ENCODE peak calls at places on chromosomes 11 and 22, in ten cellular contexts. E, A, S, H, I, L, M, C, R and N are unnamed samples.

GRCh38 chr11:67376873-67377808 is 3.7 kb upstream of the CLCF1 start:
- DNase-seq in E (no peak), A (peak; percentile 84), S (no peak), H (no peak), I (no peak), L (no peak), M (no peak), C (peak; percentile 32), R (no peak), N (no peak)

GRCh38 chr11:36095716-36096115 is 151.9 kb downstream of the LDLRAD3 start:
- DNase-seq in E (no peak), A (no peak), S (no peak), H (peak; percentile 39), I (no peak), L (no peak), M (no peak), C (no peak), R (no peak), N (no peak)

GRCh38 chr22:21650823-21651520 is 8.9 kb downstream of the SDF2L1 start:
- DNase-seq in E (no peak), A (no peak), S (peak; percentile 48), H (no peak), I (no peak), L (no peak), M (no peak), C (no peak), R (no peak), N (no peak)

GRCh38 chr11:70577948-70578347 is 179.6 kb downstream of the CTTN start:
- DNase-seq in E (no peak), A (no peak), S (no peak), H (no peak), I (no peak), L (no peak), M (peak; percentile 28), C (no peak), R (peak; percentile 5), N (no peak)

GRCh38 chr11:35235944-35236666 is 97.1 kb downstream of the CD44 start:
- DNase-seq in E (no peak), A (no peak), S (no peak), H (peak; percentile 25), I (no peak), L (no peak), M (peak; percentile 87), C (no peak), R (no peak), N (no peak)

GRCh38 chr11:64453466-64453865 is 94.5 kb downstream of the RPS6KA4 start:
- DNase-seq in E (no peak), A (peak; percentile 41), S (no peak), H (no peak), I (no peak), L (no peak), M (no peak), C (no peak), R (no peak), N (no peak)

GRCh38 chr22:22938672-22939536 is 51.3 kb downstream of the IGLL5 start:
- DNase-seq in E (no peak), A (peak; percentile 11), S (no peak), H (no peak), I (no peak), L (no peak), M (peak; percentile 27), C (no peak), R (no peak), N (no peak)

GRCh38 chr11:40230821-40231220 is 1228.6 kb downstream of the LRRC4C start:
- DNase-seq in E (no peak), A (no peak), S (no peak), H (no peak), I (no peak), L (no peak), M (no peak), C (no peak), R (no peak), N (no peak)

GRCh38 chr11:2427721-2428321 is 16.5 kb downstream of the TRPM5 start:
- DNase-seq in E (no peak), A (peak; percentile 60), S (no peak), H (no peak), I (no peak), L (no peak), M (no peak), C (no peak), R (no peak), N (no peak)

GRCh38 chr11:47248664-47249377 is at the start of gene ACP2:
- DNase-seq in E (peak; percentile 72), A (peak; percentile 95), S (peak; percentile 90), H (peak; percentile 89), I (peak; percentile 91), L (peak; percentile 96), M (peak; percentile 90), C (peak; percentile 84), R (peak; percentile 96), N (peak; percentile 94)

GRCh38 chr11:95503047-95503446 is 272.0 kb upstream of the SESN3 start:
- DNase-seq in E (no peak), A (no peak), S (no peak), H (peak; percentile 80), I (peak; percentile 40), L (no peak), M (no peak), C (no peak), R (no peak), N (no peak)

GRCh38 chr22:24402460-24403192 is 24.8 kb upstream of the ADORA2A start:
- DNase-seq in E (peak; percentile 60), A (peak; percentile 90), S (no peak), H (peak; percentile 93), I (peak; percentile 91), L (no peak), M (no peak), C (peak; percentile 88), R (peak; percentile 93), N (peak; percentile 60)
- H3K4me3 ChIP-seq in E (no peak overlapping the region), A (no peak overlapping the region), S (no peak overlapping the region), H (no peak overlapping the region), I (no peak overlapping the region), L (no peak overlapping the region), M (no peak overlapping the region), C (no peak overlapping the region), R (peak overlapping the region; percentile 59), N (no peak overlapping the region)

DNA sequence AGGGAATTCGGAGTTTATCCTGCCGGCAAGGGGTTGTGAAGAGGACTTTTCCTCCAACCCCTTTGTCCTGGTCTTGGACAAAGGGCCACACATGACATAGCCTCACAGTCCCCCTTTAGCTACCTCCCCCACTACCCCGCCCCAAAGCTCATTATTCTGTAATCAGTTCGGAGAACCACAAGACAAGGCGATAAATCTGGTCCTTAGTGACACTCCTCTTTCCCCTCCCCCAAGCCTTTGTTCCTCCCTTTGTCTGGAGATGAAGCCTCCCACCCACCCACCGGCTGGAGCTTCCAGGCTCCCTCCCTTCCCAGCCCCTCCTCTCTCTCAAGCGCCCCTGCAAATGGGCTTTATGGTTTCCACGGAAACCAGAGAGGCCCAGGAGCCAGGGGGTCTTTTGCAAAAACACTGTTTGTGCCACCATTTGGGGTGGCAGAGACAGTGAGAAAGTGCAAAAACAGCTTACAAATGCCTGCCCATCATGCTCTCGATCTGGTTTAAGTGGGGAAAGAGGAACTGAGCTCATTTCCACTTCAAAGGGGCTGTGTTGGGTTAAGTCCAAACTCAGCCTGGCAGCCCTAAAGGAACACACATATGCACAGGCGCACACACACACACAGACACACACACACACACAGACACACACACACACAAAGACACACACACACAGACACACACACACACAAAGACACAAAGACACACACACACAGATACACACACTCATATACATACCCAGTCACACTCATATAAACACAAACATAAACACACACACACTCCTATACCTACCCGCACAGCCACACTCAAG is 23.6 kb downstream of the APLNR start:
- DNase-seq in E (no peak), A (no peak), S (peak; percentile 97), H (peak; percentile 33), I (peak; percentile 55), L (peak; percentile 15), M (no peak), C (no peak), R (no peak), N (no peak)
- H3K4me3 ChIP-seq in E (no peak overlapping the region), A (no peak overlapping the region), S (peak overlapping the region; percentile 33), H (no peak overlapping the region), I (no peak overlapping the region), L (no peak overlapping the region), M (no peak overlapping the region), C (no peak overlapping the region), R (no peak overlapping the region), N (no peak overlapping the region)

GRCh38 chr22:37748659-37749058 is 51.8 kb downstream of the TRIOBP start:
- DNase-seq in E (no peak), A (no peak), S (no peak), H (no peak), I (no peak), L (no peak), M (no peak), C (no peak), R (no peak), N (no peak)
- H3K4me3 ChIP-seq in E (peak overlapping the region; percentile 86), A (no peak overlapping the region), S (no peak overlapping the region), H (peak overlapping the region; percentile 96), I (no peak overlapping the region), L (no peak overlapping the region), M (no peak overlapping the region), C (no peak overlapping the region), R (no peak overlapping the region), N (no peak overlapping the region)

GRCh38 chr11:32562839-32563599 is 20.6 kb upstream of the EIF3M start:
- DNase-seq in E (no peak), A (no peak), S (no peak), H (peak; percentile 68), I (peak; percentile 42), L (no peak), M (no peak), C (no peak), R (no peak), N (no peak)

GRCh38 chr11:32571039-32571438 is 12.6 kb upstream of the EIF3M start:
- DNase-seq in E (no peak), A (no peak), S (peak; percentile 49), H (no peak), I (no peak), L (no peak), M (no peak), C (peak; percentile 36), R (no peak), N (no peak)

GRCh38 chr11:32569313-32569881 is 14.2 kb upstream of the EIF3M start:
- DNase-seq in E (no peak), A (no peak), S (no peak), H (no peak), I (no peak), L (no peak), M (no peak), C (peak; percentile 28), R (no peak), N (no peak)

GRCh38 chr11:32563600-32563959 is 20.1 kb upstream of the EIF3M start:
- DNase-seq in E (no peak), A (no peak), S (no peak), H (no peak), I (no peak), L (no peak), M (no peak), C (no peak), R (no peak), N (no peak)

DNA sequence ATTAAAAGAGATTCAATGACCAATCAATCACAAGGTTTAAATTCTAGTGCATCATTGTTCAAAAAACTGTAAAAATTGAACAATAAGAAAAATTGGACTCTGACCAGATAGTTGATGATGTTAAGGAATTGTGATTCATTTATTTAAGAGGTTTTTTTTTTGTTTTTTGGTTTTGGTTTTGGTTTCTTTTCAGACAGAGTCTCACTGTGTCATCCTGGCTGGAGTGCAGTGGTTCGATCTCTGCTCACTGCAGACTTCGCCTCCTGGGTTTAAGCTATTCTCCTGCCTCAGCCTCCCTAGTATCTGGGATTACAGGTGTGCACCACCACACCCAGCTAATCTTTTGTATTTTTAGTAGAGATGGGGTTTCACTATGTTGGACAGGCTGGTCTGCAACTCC is 17.1 kb upstream of the EIF3M start:
- DNase-seq in E (no peak), A (no peak), S (no peak), H (no peak), I (no peak), L (no peak), M (no peak), C (no peak), R (no peak), N (no peak)
- H3K4me3 ChIP-seq in E (no peak overlapping the region), A (no peak overlapping the region), S (no peak overlapping the region), H (no peak overlapping the region), I (no peak overlapping the region), L (no peak overlapping the region), M (no peak overlapping the region), C (no peak overlapping the region), R (no peak overlapping the region), N (no peak overlapping the region)